ENCODE peak calls at places on chromosomes 11 and 22, in seven cellular contexts. X, P, W, I, S, U and Y are unnamed samples.
A peak's percentile ranks its signal among the peaks of the same experiment; 100 is the strongest.

GRCh38 chr11:117096973-117097566 is 1.2 kb downstream of the SIK3 start:
- DNase-seq in U (no peak), S (no peak), W (no peak), X (no peak), P (no peak), I (peak; percentile 57), Y (no peak)

GRCh38 chr11:72770799-72771198 is 18.6 kb upstream of the ARAP1 start:
- DNase-seq in X (no peak), W (no peak), I (no peak), P (no peak), U (no peak), S (no peak), Y (no peak)

GRCh38 chr11:113090716-113091577 is 129.7 kb downstream of the NCAM1 start:
- DNase-seq in P (no peak), U (no peak), I (no peak), X (no peak), W (no peak), S (peak; percentile 22), Y (no peak)

GRCh38 chr11:120102050-120102861 is 35.7 kb downstream of the TRIM29 start:
- DNase-seq in I (no peak), U (no peak), X (no peak), S (no peak), W (no peak), P (no peak), Y (no peak)

GRCh38 chr11:61102667-61103491 is 590 bp downstream of the CD5 start:
- DNase-seq in P (peak; percentile 41), S (no peak), W (no peak), U (no peak), X (no peak), I (no peak), Y (peak; percentile 47)

GRCh38 chr11:111355101-111355500 is 24.0 kb downstream of the POU2AF1 start:
- DNase-seq in P (no peak), U (no peak), X (peak; percentile 79), S (no peak), I (no peak), W (no peak), Y (no peak)

GRCh38 chr11:71269603-71270511 is 17.5 kb upstream of the SHANK2 start:
- DNase-seq in I (peak; percentile 30), X (peak; percentile 85), U (no peak), S (no peak), W (peak; percentile 62), P (no peak), Y (no peak)

GRCh38 chr11:60868682-60869450 is 1.5 kb downstream of the ZP1 start:
- DNase-seq in X (no peak), I (no peak), P (no peak), U (no peak), W (no peak), S (no peak), Y (no peak)

GRCh38 chr11:92826136-92826535 is 143.3 kb upstream of the MTNR1B start:
- DNase-seq in X (no peak), I (no peak), P (no peak), W (no peak), U (peak; percentile 24), S (no peak), Y (no peak)

GRCh38 chr11:32713496-32713895 is 81.0 kb downstream of the CCDC73 start:
- DNase-seq in W (no peak), I (no peak), P (no peak), U (no peak), X (no peak), S (no peak), Y (no peak)

GRCh38 chr11:86167499-86168161 is 76.9 kb upstream of the EED start:
- DNase-seq in P (no peak), U (no peak), S (no peak), X (no peak), W (no peak), I (no peak), Y (no peak)

GRCh38 chr11:98711011-98711410 is 309.7 kb upstream of the CNTN5 start:
- DNase-seq in I (no peak), P (no peak), S (no peak), U (no peak), W (no peak), X (no peak), Y (no peak)

GRCh38 chr22:23626286-23626975 is 5.7 kb downstream of the DRICH1 start:
- DNase-seq in I (no peak), P (no peak), S (no peak), X (no peak), W (no peak), U (no peak), Y (no peak)

GRCh38 chr11:117815262-117815803 is 9.2 kb downstream of the FXYD2 start:
- DNase-seq in X (no peak), I (peak; percentile 55), S (no peak), P (no peak), U (no peak), W (no peak), Y (no peak)

GRCh38 chr11:118156531-118157185 is 4.0 kb upstream of the SCN4B start:
- DNase-seq in U (no peak), S (peak; percentile 56), I (peak; percentile 80), W (no peak), P (peak; percentile 68), X (no peak), Y (peak; percentile 78)

GRCh38 chr11:33941637-33942160 is 49.8 kb upstream of the LMO2 start:
- DNase-seq in I (no peak), U (peak; percentile 85), P (no peak), W (no peak), S (peak; percentile 56), X (no peak), Y (no peak)

GRCh38 chr11:94477644-94478043 is 16.0 kb downstream of the MRE11 start:
- DNase-seq in P (peak; percentile 61), X (no peak), W (no peak), I (no peak), S (no peak), U (no peak), Y (no peak)

GRCh38 chr11:114243461-114244372 is 52.5 kb upstream of the NNMT start:
- DNase-seq in S (no peak), P (no peak), W (no peak), U (no peak), I (no peak), X (no peak), Y (no peak)

GRCh38 chr11:95338430-95338991 is 107.5 kb upstream of the SESN3 start:
- DNase-seq in U (no peak), W (no peak), X (peak; percentile 90), I (no peak), P (no peak), S (no peak), Y (peak; percentile 3)

GRCh38 chr11:27848423-27848822 is 148.2 kb upstream of the BDNF start:
- DNase-seq in W (no peak), I (no peak), X (no peak), U (no peak), P (no peak), S (no peak), Y (no peak)

GRCh38 chr11:18229501-18229900 is 7.1 kb downstream of the SAA4 start:
- DNase-seq in S (no peak), W (no peak), P (no peak), U (no peak), X (no peak), I (no peak), Y (no peak)

GRCh38 chr11:44950036-44950624 is 553 bp downstream of the TP53I11 start:
- DNase-seq in W (no peak), S (peak; percentile 79), I (peak; percentile 85), X (no peak), P (no peak), U (no peak), Y (peak; percentile 89)

GRCh38 chr22:35894464-35894878 is 134.2 kb downstream of the RBFOX2 start:
- DNase-seq in P (no peak), W (no peak), I (no peak), U (no peak), X (no peak), S (no peak), Y (no peak)

GRCh38 chr22:24289138-24289537 is 18.5 kb downstream of the SPECC1L start:
- DNase-seq in U (peak; percentile 56), S (no peak), I (no peak), X (no peak), W (no peak), P (no peak), Y (no peak)

GRCh38 chr11:131408011-131408640 is 37.7 kb downstream of the NTM start:
- DNase-seq in U (peak; percentile 36), S (peak; percentile 45), X (no peak), P (peak; percentile 74), I (peak; percentile 82), W (no peak), Y (peak; percentile 64)

DNA sequence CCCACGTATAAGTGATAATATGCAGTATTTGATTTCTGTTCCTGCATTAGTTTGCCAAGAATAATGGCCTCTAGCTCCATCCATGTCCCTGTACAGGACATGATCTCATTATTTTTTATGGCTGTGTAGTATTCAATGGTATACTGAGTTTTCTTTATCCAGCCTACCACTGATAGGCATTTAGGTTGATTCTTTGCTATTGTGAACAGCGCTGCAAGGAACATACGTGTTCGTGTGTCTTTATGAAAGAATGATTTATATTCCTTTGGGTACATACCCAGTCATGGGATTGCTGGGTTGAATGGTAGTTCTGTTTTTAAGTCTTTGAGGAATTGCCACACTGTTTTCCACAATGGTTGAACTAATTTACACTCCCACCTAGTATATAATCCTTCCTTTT is 1.5 kb upstream of the FAM111A start:
- DNase-seq in W (no peak), I (no peak), P (no peak), S (no peak), U (no peak), X (no peak), Y (no peak)
- H3K4me3 ChIP-seq in W (no peak overlapping the region), I (no peak overlapping the region), P (no peak overlapping the region), S (peak overlapping the region; percentile 82), U (no peak overlapping the region), X (no peak overlapping the region), Y (no peak overlapping the region)

GRCh38 chr11:102346748-102347525 is at the start of gene BIRC2:
- DNase-seq in X (peak; percentile 97), W (peak; percentile 96), I (peak; percentile 97), P (peak; percentile 92), S (peak; percentile 93), U (peak; percentile 79), Y (peak; percentile 91)
- H3K36me3 ChIP-seq in X (no peaks in the 10 kb centered on the region), W (peaks cover 22% of the 10 kb centered on the region), I (peaks cover 21% of the 10 kb centered on the region), P (peaks cover 9% of the 10 kb centered on the region), S (peaks cover 25% of the 10 kb centered on the region), U (no peaks in the 10 kb centered on the region), Y (no peaks in the 10 kb centered on the region)

GRCh38 chr22:43442386-43443060 is 30.7 kb downstream of the MPPED1 start:
- DNase-seq in U (no peak), X (no peak), W (no peak), I (peak; percentile 33), P (no peak), S (no peak), Y (peak; percentile 30)
- H3K27me3 ChIP-seq in U (no peaks in the 10 kb centered on the region), X (peaks cover 62% of the 10 kb centered on the region), W (peaks cover 42% of the 10 kb centered on the region), I (no peaks in the 10 kb centered on the region), P (no peaks in the 10 kb centered on the region), S (no peaks in the 10 kb centered on the region), Y (no peaks in the 10 kb centered on the region)

GRCh38 chr11:2269601-2270321 is 627 bp downstream of the ASCL2 start:
- DNase-seq in I (peak; percentile 89), U (no peak), X (peak; percentile 57), S (peak; percentile 82), P (peak; percentile 54), W (peak; percentile 77), Y (peak; percentile 89)

GRCh38 chr11:2271077-2271326 is 614 bp upstream of the ASCL2 start:
- DNase-seq in W (no peak), S (no peak), U (no peak), I (no peak), P (no peak), X (peak; percentile 62), Y (no peak)

GRCh38 chr11:2268911-2269600 is 1.3 kb downstream of the ASCL2 start:
- DNase-seq in P (peak; percentile 22), X (peak; percentile 91), W (peak; percentile 80), I (peak; percentile 83), S (peak; percentile 64), U (no peak), Y (peak; percentile 94)

GRCh38 chr11:2271327-2272240 is 1.2 kb upstream of the ASCL2 start:
- DNase-seq in W (peak; percentile 64), S (no peak), P (no peak), U (no peak), I (peak; percentile 57), X (peak; percentile 78), Y (peak; percentile 74)

GRCh38 chr11:2270322-2271076 is at the start of gene ASCL2:
- DNase-seq in P (no peak), I (no peak), W (peak; percentile 69), X (peak; percentile 72), U (no peak), S (peak; percentile 43), Y (peak; percentile 69)
- H3K4me3 ChIP-seq in P (peak within 1 kb of the TSS; percentile 30), I (peak within 1 kb of the TSS; percentile 60), W (peak within 1 kb of the TSS; percentile 65), X (peak within 1 kb of the TSS; percentile 55), U (no peak within 1 kb of the TSS), S (no peak within 1 kb of the TSS), Y (peak within 1 kb of the TSS; percentile 46)